ENCODE peak calls at places on chromosomes 2 and 18, in six cellular contexts. F is IMR-90, S is K562, Q is GM12878, O is HCT116, I is HepG2. N is an unnamed sample.

GRCh38 chr18:57447154-57447621 is 12.0 kb downstream of the ONECUT2 start:
- DNase-seq in F (peak; percentile 18), S (no peak), Q (no peak), O (no peak), I (no peak), N (no peak)

GRCh38 chr2:23420840-23421476 is 36.0 kb downstream of the KLHL29 start:
- DNase-seq in F (no peak), S (no peak), Q (no peak), O (no peak), I (no peak), N (no peak)

GRCh38 chr2:218166791-218167190 is at the start of gene CXCR1:
- DNase-seq in F (no peak), S (no peak), Q (no peak), O (no peak), I (no peak), N (no peak)

GRCh38 chr2:122531803-122532344 is 776.4 kb downstream of the TSN start:
- DNase-seq in F (no peak), S (no peak), Q (no peak), O (no peak), I (no peak), N (no peak)

GRCh38 chr2:174124171-174124570 is 124.2 kb downstream of the OLA1 start:
- DNase-seq in F (peak; percentile 5), S (no peak), Q (no peak), O (no peak), I (no peak), N (no peak)

GRCh38 chr2:25586726-25587144 is 86.6 kb downstream of the DTNB start:
- DNase-seq in F (peak; percentile 47), S (no peak), Q (peak; percentile 92), O (no peak), I (no peak), N (no peak)

GRCh38 chr2:234029150-234029733 is 21.3 kb upstream of the SPP2 start:
- DNase-seq in F (peak; percentile 13), S (no peak), Q (no peak), O (no peak), I (no peak), N (peak; percentile 21)

GRCh38 chr2:71008342-71008741 is 13.7 kb upstream of the TEX261 start:
- DNase-seq in F (no peak), S (peak; percentile 3), Q (no peak), O (no peak), I (no peak), N (no peak)

GRCh38 chr18:74654637-74655036 is 57.0 kb downstream of the ZNF407 start:
- DNase-seq in F (peak; percentile 66), S (no peak), Q (no peak), O (no peak), I (no peak), N (peak; percentile 1)

GRCh38 chr2:88019985-88020384 is 3.6 kb upstream of the RNU2-63P start:
- DNase-seq in F (no peak), S (no peak), Q (no peak), O (no peak), I (no peak), N (no peak)

GRCh38 chr2:240426797-240427721 is 8.4 kb upstream of the GPC1 start:
- DNase-seq in F (peak; percentile 85), S (peak; percentile 32), Q (no peak), O (no peak), I (no peak), N (no peak)

GRCh38 chr18:48375150-48375790 is 33.9 kb downstream of the ZBTB7C start:
- DNase-seq in F (no peak), S (no peak), Q (no peak), O (no peak), I (no peak), N (no peak)

GRCh38 chr2:66929632-66930385 is 467.3 kb upstream of the ETAA1 start:
- DNase-seq in F (peak; percentile 81), S (no peak), Q (no peak), O (no peak), I (no peak), N (no peak)

GRCh38 chr2:13572466-13572865 is 855.7 kb downstream of the TRIB2 start:
- DNase-seq in F (no peak), S (no peak), Q (no peak), O (no peak), I (no peak), N (no peak)

GRCh38 chr18:54717673-54718435 is 110.4 kb upstream of the RAB27B start:
- DNase-seq in F (no peak), S (no peak), Q (peak; percentile 16), O (no peak), I (no peak), N (no peak)

GRCh38 chr2:236872015-236872414 is 213.7 kb upstream of the COPS8 start:
- DNase-seq in F (no peak), S (no peak), Q (no peak), O (no peak), I (no peak), N (no peak)

GRCh38 chr2:38260469-38260868 is 116.6 kb downstream of the ATL2 start:
- DNase-seq in F (no peak), S (no peak), Q (peak; percentile 71), O (no peak), I (no peak), N (no peak)

GRCh38 chr2:28639836-28640235 is 111.8 kb upstream of the PPP1CB start:
- DNase-seq in F (no peak), S (no peak), Q (no peak), O (no peak), I (peak; percentile 75), N (no peak)

GRCh38 chr2:237440819-237441281 is 26.9 kb upstream of the COL6A3 start:
- DNase-seq in F (peak; percentile 40), S (no peak), Q (no peak), O (no peak), I (no peak), N (no peak)

GRCh38 chr2:127024769-127025356 is 82.1 kb downstream of the BIN1 start:
- DNase-seq in F (peak; percentile 40), S (no peak), Q (no peak), O (no peak), I (no peak), N (peak; percentile 62)

GRCh38 chr2:114222331-114222730 is 220.1 kb upstream of the DPP10 start:
- DNase-seq in F (no peak), S (no peak), Q (no peak), O (no peak), I (no peak), N (no peak)

GRCh38 chr2:72131916-72132841 is 15.5 kb downstream of the CYP26B1 start:
- DNase-seq in F (no peak), S (no peak), Q (no peak), O (no peak), I (no peak), N (no peak)

GRCh38 chr18:41761329-41762028 is 193.6 kb upstream of the PIK3C3 start:
- DNase-seq in F (peak; percentile 84), S (no peak), Q (no peak), O (no peak), I (no peak), N (peak; percentile 21)

GRCh38 chr2:63790913-63791312 is 50.8 kb upstream of the UGP2 start:
- DNase-seq in F (peak; percentile 91), S (no peak), Q (no peak), O (no peak), I (no peak), N (peak; percentile 29)

GRCh38 chr2:206083602-206084467 is 2.1 kb downstream of the INO80D start:
- DNase-seq in F (no peak), S (no peak), Q (peak; percentile 27), O (no peak), I (no peak), N (no peak)
- TF ChIP-seq CEBPB in F (no peak), S (no peak), Q (no peak), O (no peak), I (no peak), N (no peak)

DNA sequence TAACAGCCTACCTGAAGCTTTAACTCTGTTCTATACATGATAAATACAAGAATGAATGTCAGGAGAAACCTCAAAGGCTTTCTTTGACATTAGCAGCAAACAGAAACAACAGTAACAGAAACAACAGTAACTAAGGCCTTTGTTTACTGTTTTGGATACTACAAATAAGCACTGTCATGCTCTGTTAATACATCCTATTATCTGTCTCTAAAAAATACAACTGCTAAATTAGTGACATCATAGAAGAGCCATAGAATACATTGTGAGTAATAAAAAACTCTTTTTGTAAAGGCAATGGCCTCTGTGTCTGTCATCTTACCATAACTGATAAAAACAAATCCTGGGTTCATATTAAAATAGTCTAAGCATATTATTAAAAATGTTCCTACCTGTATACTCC is 3.9 kb upstream of the ZNF397 start:
- DNase-seq in F (no peak), S (no peak), Q (no peak), O (no peak), I (no peak), N (no peak)
- TF ChIP-seq CEBPB in F (no peak), S (no peak), Q (no peak), O (no peak), I (no peak), N (no peak)

GRCh38 chr2:45748239-45748638 is 96.8 kb downstream of the PRKCE start:
- DNase-seq in F (peak; percentile 63), S (no peak), Q (no peak), O (no peak), I (no peak), N (no peak)

GRCh38 chr2:45743531-45744391 is 92.3 kb downstream of the PRKCE start:
- DNase-seq in F (peak; percentile 82), S (no peak), Q (no peak), O (no peak), I (no peak), N (no peak)

GRCh38 chr2:45746888-45747287 is 95.4 kb downstream of the PRKCE start:
- DNase-seq in F (no peak), S (no peak), Q (no peak), O (no peak), I (no peak), N (no peak)

GRCh38 chr2:45747363-45747762 is 95.9 kb downstream of the PRKCE start:
- DNase-seq in F (no peak), S (no peak), Q (no peak), O (no peak), I (no peak), N (no peak)

GRCh38 chr2:45745231-45745630 is 93.8 kb downstream of the PRKCE start:
- DNase-seq in F (no peak), S (no peak), Q (no peak), O (no peak), I (no peak), N (no peak)
- TF ChIP-seq CEBPB in F (no peak), S (no peak), Q (no peak), O (no peak), I (no peak), N (no peak)

DNA sequence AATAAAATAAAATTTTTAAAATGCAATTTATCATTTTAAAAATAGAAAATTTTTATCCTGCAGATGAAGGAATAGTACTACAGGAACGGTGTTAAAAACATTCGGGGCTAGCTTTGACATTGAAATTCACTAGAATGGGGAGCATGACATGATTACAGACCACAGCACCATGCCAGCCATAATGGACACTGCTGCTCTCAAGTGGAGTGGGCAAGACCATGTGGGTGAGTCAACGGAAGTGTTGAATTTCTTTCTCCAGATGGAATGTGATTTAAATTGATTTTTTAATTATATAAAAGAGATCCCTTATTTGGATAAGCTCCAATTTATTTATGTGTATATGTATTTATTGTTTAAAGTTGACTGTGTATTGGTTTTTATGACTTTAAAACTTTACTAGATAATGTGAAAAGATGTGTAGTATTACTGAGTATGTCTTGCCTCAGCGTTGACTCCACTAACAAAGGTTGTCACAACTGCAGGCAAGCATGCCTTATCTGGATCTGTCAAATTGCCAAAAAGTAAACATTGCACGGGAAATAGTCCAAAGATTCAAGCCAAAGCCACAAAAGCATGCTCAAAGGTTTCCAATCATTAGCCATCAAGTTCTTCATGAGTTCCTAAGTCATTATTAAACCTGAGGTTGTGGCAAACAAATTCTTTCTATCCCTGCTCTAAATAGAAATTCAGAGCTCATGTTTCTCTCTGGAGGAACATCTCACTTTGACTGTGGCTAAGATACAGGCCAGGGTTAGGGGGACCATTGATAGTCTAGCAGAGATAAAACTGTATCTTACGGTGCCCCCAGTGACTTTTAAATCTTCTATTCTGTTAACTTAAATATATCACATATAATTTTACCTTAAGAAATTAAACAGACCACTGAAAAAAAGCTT is 536.9 kb downstream of the TMX3 start:
- DNase-seq in F (peak; percentile 99), S (no peak), Q (no peak), O (no peak), I (peak; percentile 74), N (no peak)
- TF ChIP-seq CEBPB in F (peak; percentile 82), S (no peak), Q (no peak), O (no peak), I (peak; percentile 42), N (no peak)

N was measured in A549.